ENCODE peak calls at places on chromosomes 7 and 10, in five cellular contexts. L, Q, G, P and I are unnamed samples.

GRCh38 chr10:44012921-44013320 is 364.2 kb upstream of the ZNF32 start:
- DNase-seq in Q (no peak), L (no peak), G (no peak), P (no peak), I (no peak)

GRCh38 chr10:9305018-9305655 is 1250.6 kb downstream of the GATA3 start:
- DNase-seq in L (no peak), G (no peak), Q (no peak), P (peak), I (peak)

GRCh38 chr10:70742537-70743429 is 42.4 kb downstream of the TBATA start:
- DNase-seq in G (no peak), Q (peak), P (peak), L (no peak), I (no peak)

GRCh38 chr7:152459724-152460251 is 24.0 kb upstream of the KMT2C start:
- DNase-seq in L (no peak), P (no peak), G (no peak), Q (no peak), I (no peak)

GRCh38 chr10:5242585-5242984 is 45.9 kb downstream of the AKR1C4 start:
- DNase-seq in L (no peak), G (no peak), P (no peak), Q (no peak), I (no peak)

GRCh38 chr10:8539056-8539455 is 484.6 kb downstream of the GATA3 start:
- DNase-seq in L (no peak), Q (no peak), G (no peak), P (no peak), I (no peak)

GRCh38 chr10:72794260-72794659 is 99.3 kb upstream of the OIT3 start:
- DNase-seq in G (no peak), Q (peak), P (no peak), L (no peak), I (no peak)

GRCh38 chr10:104349623-104350142 is 4.0 kb upstream of the CFAP58 start:
- DNase-seq in L (no peak), G (peak), Q (no peak), P (peak), I (peak)

GRCh38 chr7:46839651-46840050 is 742.3 kb downstream of the TNS3 start:
- DNase-seq in Q (no peak), L (no peak), G (no peak), P (no peak), I (no peak)

GRCh38 chr7:121595949-121596692 is 200.0 kb upstream of the FAM3C start:
- DNase-seq in Q (no peak), P (no peak), G (no peak), L (no peak), I (no peak)

GRCh38 chr7:37342665-37343471 is 105.8 kb downstream of the ELMO1 start:
- DNase-seq in L (no peak), Q (no peak), P (no peak), G (peak), I (no peak)

DNA sequence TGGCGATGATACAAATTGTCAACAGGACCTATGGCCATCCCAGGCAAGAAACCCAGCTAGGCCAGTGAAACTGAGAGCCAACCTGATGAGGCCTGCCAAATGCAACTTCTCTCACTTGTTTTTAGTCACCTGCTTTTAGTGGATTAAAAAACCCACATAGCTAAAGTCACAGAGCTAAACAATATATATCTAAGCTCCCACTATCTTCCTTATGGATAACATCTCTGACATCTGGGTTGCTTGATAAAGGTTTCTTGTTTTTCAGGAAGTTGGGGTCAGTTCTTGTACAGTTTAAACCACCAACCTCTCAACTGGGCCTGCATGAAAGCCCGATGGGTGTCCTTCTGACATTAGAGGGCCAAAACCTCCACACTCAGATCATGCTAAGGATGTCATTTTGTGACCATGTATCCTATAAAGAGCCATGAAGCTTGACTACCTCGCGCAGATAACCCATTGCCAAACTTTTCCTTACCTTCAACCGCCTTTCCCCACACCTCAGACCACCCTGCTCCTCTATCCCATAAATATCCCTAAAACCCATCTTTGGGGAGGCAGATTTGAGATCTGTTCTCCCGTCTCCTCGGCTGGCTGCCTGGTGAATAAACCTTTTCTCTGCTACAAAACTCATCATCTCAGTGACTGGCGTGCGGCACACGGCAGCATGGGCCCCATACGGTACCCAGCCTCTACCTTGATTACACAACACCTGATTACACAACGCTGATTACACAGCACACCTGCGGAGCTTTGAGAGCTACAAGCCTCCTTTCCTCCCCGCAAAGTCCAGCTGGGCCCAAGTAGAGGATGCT is 797 bp upstream of the STMP1 start:
- DNase-seq in L (no peak), P (peak), G (no peak), Q (no peak), I (no peak)
- TF ChIP-seq MAX in L (no peak), P (no peak), G (no peak), Q (no peak), I (no peak)

GRCh38 chr7:100492738-100493475 is 9.2 kb downstream of the NYAP1 start:
- DNase-seq in P (no peak), L (no peak), Q (no peak), G (no peak), I (no peak)
- H3K27ac ChIP-seq in P (no peak), L (no peak), Q (no peak), G (no peak), I (no peak)

GRCh38 chr10:27742195-27742925 is 3.3 kb downstream of the MKX start:
- DNase-seq in G (peak), Q (peak), P (peak), L (peak), I (peak)
- TF ChIP-seq KDM1A in G (no peak), Q (no peak), P (no peak), L (no peak), I (no peak)

DNA sequence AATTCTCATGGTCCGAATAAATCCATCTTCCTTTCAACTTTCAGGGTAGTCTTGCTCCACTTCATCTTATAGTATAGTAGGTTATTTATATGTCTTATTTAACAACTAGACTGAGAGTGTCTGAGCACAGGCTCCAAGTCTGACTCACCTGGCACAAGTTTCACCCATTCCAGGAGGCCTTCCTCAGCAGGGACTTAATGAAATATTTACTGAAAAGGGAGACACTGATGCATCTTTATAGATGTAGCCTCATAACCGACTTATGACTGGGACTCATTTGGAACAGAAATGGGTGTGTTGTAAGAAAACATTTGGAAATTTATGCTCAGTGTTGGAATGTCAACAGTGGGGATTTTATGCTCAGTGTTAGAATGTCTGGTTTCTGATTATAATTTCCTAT is 59.9 kb downstream of the CH25H start:
- DNase-seq in Q (no peak), L (no peak), G (no peak), P (no peak), I (no peak)
- TF ChIP-seq MAX in Q (no peak), L (no peak), G (no peak), P (no peak), I (no peak)